ENCODE peak calls at places on chromosome 6, in seven cellular contexts. Y is keratinocyte, Q is testis, C is foreskin keratinocyte, D is RWPE1, W is ovary, N is uterus. B is an unnamed sample.

GRCh38 chr6:5180636-5181035 is 80.1 kb downstream of the LYRM4 start:
- DNase-seq in Y (no peak), Q (no peak), C (no peak), D (no peak), W (no peak), N (no peak), B (no peak)

GRCh38 chr6:116010400-116011095 is 50.1 kb downstream of the FRK start:
- DNase-seq in Y (peak), Q (peak), C (peak), D (peak), W (peak), N (peak), B (no peak)

GRCh38 chr6:28956331-28956730 is 32.5 kb upstream of the TRIM27 start:
- DNase-seq in Y (no peak), Q (no peak), C (no peak), D (no peak), W (no peak), N (no peak), B (no peak)

GRCh38 chr6:46510656-46511055 is 19.4 kb upstream of the RCAN2 start:
- DNase-seq in Y (no peak), Q (peak), C (no peak), D (no peak), W (peak), N (no peak), B (peak)

GRCh38 chr6:163665464-163665863 is 250.9 kb downstream of the QKI start:
- DNase-seq in Y (no peak), Q (no peak), C (no peak), D (no peak), W (no peak), N (no peak), B (no peak)

GRCh38 chr6:146892613-146893401 is 294.0 kb downstream of the ADGB start:
- DNase-seq in Y (no peak), Q (no peak), C (peak), D (no peak), W (no peak), N (no peak), B (peak)

GRCh38 chr6:116096979-116097816 is 3.5 kb upstream of the NT5DC1 start:
- DNase-seq in Y (no peak), Q (no peak), C (no peak), D (no peak), W (no peak), N (no peak), B (no peak)

GRCh38 chr6:90350689-90351554 is 54.3 kb upstream of the BACH2 start:
- DNase-seq in Y (no peak), Q (no peak), C (no peak), D (no peak), W (no peak), N (no peak), B (no peak)

GRCh38 chr6:235763-236360 is 56.4 kb upstream of the DUSP22 start:
- DNase-seq in Y (no peak), Q (no peak), C (no peak), D (no peak), W (no peak), N (peak), B (peak)

GRCh38 chr6:170056329-170056728 is 234.5 kb downstream of the DLL1 start:
- DNase-seq in Y (no peak), Q (no peak), C (no peak), D (no peak), W (no peak), N (no peak), B (no peak)

GRCh38 chr6:100664274-100665040 is 199.7 kb upstream of the SIM1 start:
- DNase-seq in Y (no peak), Q (no peak), C (peak), D (peak), W (no peak), N (no peak), B (peak)

GRCh38 chr6:27795697-27796494 is 116.3 kb downstream of the OR2B2 start:
- DNase-seq in Y (peak), Q (peak), C (peak), D (peak), W (no peak), N (peak), B (peak)

GRCh38 chr6:21200056-21200870 is 393.3 kb upstream of the SOX4 start:
- DNase-seq in Y (no peak), Q (no peak), C (peak), D (no peak), W (no peak), N (no peak), B (no peak)

GRCh38 chr6:149335924-149336323 is 18.4 kb downstream of the TAB2 start:
- DNase-seq in Y (peak), Q (no peak), C (peak), D (peak), W (no peak), N (no peak), B (no peak)

GRCh38 chr6:28349892-28350737 is at the start of gene ZKSCAN3:
- DNase-seq in Y (peak), Q (peak), C (peak), D (peak), W (peak), N (peak), B (no peak)

GRCh38 chr6:1313755-1314503 is 2.0 kb downstream of the FOXQ1 start:
- DNase-seq in Y (no peak), Q (peak), C (peak), D (peak), W (no peak), N (no peak), B (no peak)

GRCh38 chr6:45590751-45591184 is 213.0 kb upstream of the SUPT3H start:
- DNase-seq in Y (no peak), Q (peak), C (no peak), D (no peak), W (peak), N (peak), B (no peak)

GRCh38 chr6:149410557-149410956 is 10.5 kb downstream of the SUMO4 start:
- DNase-seq in Y (no peak), Q (no peak), C (no peak), D (no peak), W (no peak), N (no peak), B (no peak)

GRCh38 chr6:25637946-25638345 is 14.1 kb upstream of the SCGN start:
- DNase-seq in Y (no peak), Q (no peak), C (peak), D (peak), W (no peak), N (no peak), B (no peak)

GRCh38 chr6:29510746-29511300 is 23.1 kb upstream of the MAS1L start:
- DNase-seq in Y (no peak), Q (no peak), C (no peak), D (no peak), W (no peak), N (no peak), B (no peak)

GRCh38 chr6:161922631-161923119 is 648.8 kb upstream of the AGPAT4 start:
- DNase-seq in Y (no peak), Q (peak), C (peak), D (peak), W (no peak), N (no peak), B (peak)
- TF ChIP-seq CTCF in Y (peak), Q (no peak), C (peak), D (peak), W (no peak), N (no peak), B (peak)

DNA sequence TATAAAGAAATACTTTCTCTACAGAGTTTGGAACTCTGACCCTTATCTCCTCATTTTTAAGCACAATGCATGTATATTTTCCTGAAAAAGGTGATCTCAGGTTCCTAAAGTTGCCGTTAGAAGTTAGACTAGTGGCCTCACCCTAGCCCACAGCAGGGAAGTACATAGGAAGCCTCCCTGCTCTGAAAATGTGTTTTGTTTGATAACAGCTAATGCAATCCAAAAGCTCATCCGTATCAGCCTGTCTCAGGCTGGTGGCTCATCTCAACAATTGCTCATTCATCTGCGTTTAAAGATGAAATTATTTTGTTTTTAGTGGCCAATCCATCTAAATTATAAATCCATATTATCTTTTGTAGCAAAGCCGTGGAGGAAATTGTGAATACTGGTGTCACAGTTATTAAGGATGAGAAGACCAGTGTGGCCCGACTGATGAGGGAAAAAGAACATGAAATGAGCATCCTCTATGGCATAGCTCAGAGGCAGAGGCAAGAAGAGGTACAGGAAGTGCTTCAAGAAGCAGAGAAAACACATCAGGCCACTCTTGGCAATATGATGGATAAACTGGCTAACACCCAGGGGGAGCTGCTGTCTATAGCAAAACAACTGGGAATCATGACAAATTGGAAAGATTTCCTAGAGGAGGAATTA is 20.1 kb downstream of the C6orf163 start:
- DNase-seq in Y (no peak), Q (no peak), C (no peak), D (no peak), W (no peak), N (no peak), B (no peak)
- TF ChIP-seq CTCF in Y (no peak), Q (no peak), C (no peak), D (no peak), W (no peak), N (no peak), B (no peak)

DNA sequence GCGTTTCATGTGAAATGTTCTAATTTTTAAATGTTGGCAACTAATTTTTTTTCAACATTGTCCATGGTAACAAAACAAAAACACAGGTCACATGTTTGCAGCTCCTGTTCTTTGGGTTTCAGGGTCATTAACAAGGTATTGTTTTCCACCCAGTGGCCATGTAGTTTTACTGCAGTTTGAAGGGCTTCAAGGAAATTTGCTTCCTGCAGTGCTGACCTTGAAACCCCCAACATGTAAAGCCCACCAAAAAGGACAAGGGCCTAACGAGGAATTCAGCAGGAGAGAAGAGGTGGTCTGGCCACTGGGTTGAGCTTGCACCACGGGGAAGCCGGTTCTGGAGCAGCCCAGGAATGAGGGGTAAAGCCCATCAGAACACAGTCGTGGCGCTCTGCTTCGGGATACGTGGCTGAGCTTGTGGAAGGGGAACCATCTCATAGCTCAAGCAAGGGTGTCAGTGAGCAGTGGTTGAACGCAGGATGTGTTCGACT is 13.9 kb upstream of the KLHL31 start:
- DNase-seq in Y (no peak), Q (no peak), C (peak), D (peak), W (no peak), N (no peak), B (no peak)
- TF ChIP-seq CTCF in Y (peak), Q (peak), C (peak), D (peak), W (no peak), N (peak), B (peak)

DNA sequence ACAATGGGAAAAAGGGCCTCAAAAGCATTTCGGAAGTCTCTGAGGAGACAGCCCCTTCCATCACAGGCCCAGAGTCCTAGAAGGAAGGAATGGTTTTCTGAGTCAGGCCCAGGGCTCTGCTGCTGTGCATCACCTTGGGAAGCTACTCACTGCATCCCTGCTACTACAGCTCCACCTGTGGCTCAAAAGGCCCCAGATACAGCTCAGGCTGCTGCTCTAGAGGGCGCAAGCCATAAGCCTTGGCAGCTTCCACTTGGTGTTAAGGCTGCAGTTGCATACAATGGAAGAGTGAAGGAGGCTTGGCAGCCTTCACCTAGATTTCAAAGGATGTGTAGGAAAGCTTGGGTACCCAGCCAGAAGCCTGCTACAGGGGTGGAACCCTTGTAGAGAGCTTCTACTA is 54.8 kb downstream of the MEI4 start:
- DNase-seq in Y (no peak), Q (no peak), C (no peak), D (no peak), W (no peak), N (no peak), B (no peak)
- TF ChIP-seq CTCF in Y (no peak), Q (no peak), C (no peak), D (no peak), W (no peak), N (no peak), B (no peak)

GRCh38 chr6:157667211-157668033 is 155.6 kb upstream of the SNX9 start:
- DNase-seq in Y (no peak), Q (peak), C (peak), D (peak), W (peak), N (peak), B (no peak)
- TF ChIP-seq CTCF in Y (peak), Q (peak), C (peak), D (peak), W (peak), N (peak), B (peak)

GRCh38 chr6:34246249-34246562 is 2.6 kb downstream of the SMIM29 start:
- DNase-seq in Y (no peak), Q (no peak), C (no peak), D (no peak), W (no peak), N (no peak), B (no peak)

GRCh38 chr6:34248198-34248726 is 544 bp downstream of the SMIM29 start:
- DNase-seq in Y (no peak), Q (peak), C (no peak), D (no peak), W (peak), N (peak), B (no peak)

GRCh38 chr6:34247481-34248197 is 1.2 kb downstream of the SMIM29 start:
- DNase-seq in Y (no peak), Q (no peak), C (no peak), D (no peak), W (no peak), N (peak), B (no peak)

GRCh38 chr6:34248727-34249468 is at the start of gene SMIM29:
- DNase-seq in Y (no peak), Q (peak), C (peak), D (peak), W (peak), N (peak), B (peak)

GRCh38 chr6:34246563-34247391 is 2.0 kb downstream of the SMIM29 start:
- DNase-seq in Y (no peak), Q (no peak), C (peak), D (no peak), W (no peak), N (no peak), B (no peak)
- TF ChIP-seq CTCF in Y (peak), Q (no peak), C (peak), D (peak), W (peak), N (no peak), B (peak)